ENCODE peak calls at places on chromosomes 6 and 20, in six cellular contexts. B, E, V, X, T and P are unnamed samples.

GRCh38 chr20:16926626-16927025 is 178.5 kb downstream of the OTOR start:
- DNase-seq in B (no peak), E (no peak), V (no peak), X (no peak), T (no peak), P (no peak)

GRCh38 chr6:166573456-166574216 is 12.8 kb downstream of the RAMACL start:
- DNase-seq in B (no peak), E (peak; percentile 42), V (peak; percentile 59), X (no peak), T (no peak), P (no peak)

GRCh38 chr20:10649817-10650200 is 24.0 kb downstream of the JAG1 start:
- DNase-seq in B (no peak), E (no peak), V (peak; percentile 37), X (no peak), T (no peak), P (no peak)

GRCh38 chr6:148324297-148325007 is 18.2 kb upstream of the SASH1 start:
- DNase-seq in B (no peak), E (no peak), V (peak; percentile 54), X (no peak), T (peak; percentile 22), P (no peak)

GRCh38 chr20:17794400-17794799 is 94.6 kb downstream of the BANF2 start:
- DNase-seq in B (no peak), E (no peak), V (no peak), X (no peak), T (no peak), P (peak; percentile 67)

GRCh38 chr20:32301719-32302506 is 24.5 kb downstream of the KIF3B start:
- DNase-seq in B (no peak), E (no peak), V (no peak), X (no peak), T (no peak), P (no peak)

GRCh38 chr6:83199865-83200230 is 6.7 kb downstream of the RWDD2A start:
- DNase-seq in B (no peak), E (no peak), V (peak; percentile 52), X (no peak), T (peak; percentile 58), P (no peak)

GRCh38 chr6:40328376-40328987 is 258.7 kb downstream of the LRFN2 start:
- DNase-seq in B (peak; percentile 52), E (peak; percentile 86), V (no peak), X (no peak), T (no peak), P (no peak)

GRCh38 chr6:116008470-116009229 is 52.0 kb downstream of the FRK start:
- DNase-seq in B (no peak), E (peak; percentile 32), V (peak; percentile 86), X (no peak), T (peak; percentile 54), P (no peak)

GRCh38 chr6:156963712-156964700 is 186.8 kb downstream of the ARID1B start:
- DNase-seq in B (no peak), E (peak; percentile 40), V (peak; percentile 65), X (no peak), T (peak; percentile 48), P (no peak)

GRCh38 chr6:139595183-139595582 is 220.7 kb upstream of the CITED2 start:
- DNase-seq in B (no peak), E (no peak), V (peak; percentile 75), X (no peak), T (no peak), P (no peak)

GRCh38 chr6:125095501-125096301 is 57.9 kb upstream of the TPD52L1 start:
- DNase-seq in B (no peak), E (no peak), V (peak; percentile 51), X (no peak), T (no peak), P (no peak)

GRCh38 chr6:128271011-128271410 is 249.4 kb downstream of the PTPRK start:
- DNase-seq in B (no peak), E (no peak), V (no peak), X (no peak), T (no peak), P (no peak)

GRCh38 chr6:73513496-73513854 is 7.4 kb downstream of the EEF1A1 start:
- DNase-seq in B (no peak), E (no peak), V (peak; percentile 48), X (no peak), T (no peak), P (no peak)

GRCh38 chr6:53811082-53811481 is 16.3 kb downstream of the LRRC1 start:
- DNase-seq in B (peak; percentile 69), E (peak; percentile 88), V (peak; percentile 25), X (peak; percentile 30), T (no peak), P (no peak)

GRCh38 chr6:27096834-27097511 is 150.5 kb upstream of the PRSS16 start:
- DNase-seq in B (peak; percentile 66), E (peak; percentile 91), V (peak; percentile 67), X (no peak), T (no peak), P (no peak)

GRCh38 chr20:51488331-51488730 is 54.2 kb downstream of the NFATC2 start:
- DNase-seq in B (no peak), E (no peak), V (no peak), X (no peak), T (no peak), P (no peak)

GRCh38 chr20:2396241-2396814 is 15.6 kb downstream of the TGM6 start:
- DNase-seq in B (no peak), E (no peak), V (no peak), X (no peak), T (no peak), P (peak; percentile 39)

GRCh38 chr6:20217476-20217855 is 5.2 kb upstream of the MBOAT1 start:
- DNase-seq in B (no peak), E (no peak), V (no peak), X (no peak), T (no peak), P (no peak)

GRCh38 chr6:28867078-28867414 is 56.7 kb downstream of the TRIM27 start:
- DNase-seq in B (no peak), E (no peak), V (no peak), X (no peak), T (no peak), P (no peak)

GRCh38 chr20:51461306-51461705 is 81.2 kb downstream of the NFATC2 start:
- DNase-seq in B (no peak), E (no peak), V (no peak), X (no peak), T (no peak), P (no peak)

GRCh38 chr20:39146394-39146793 is 184.2 kb downstream of the DHX35 start:
- DNase-seq in B (no peak), E (peak; percentile 74), V (no peak), X (no peak), T (no peak), P (no peak)

GRCh38 chr6:152112503-152113261 is 305.2 kb downstream of the ESR1 start:
- DNase-seq in B (peak; percentile 76), E (no peak), V (no peak), X (peak; percentile 79), T (peak; percentile 70), P (no peak)

GRCh38 chr20:25318471-25319240 is 70.8 kb downstream of the PYGB start:
- DNase-seq in B (peak; percentile 55), E (no peak), V (no peak), X (peak; percentile 17), T (no peak), P (no peak)

GRCh38 chr20:38534756-38535155 is 46.2 kb upstream of the ADIG start:
- DNase-seq in B (no peak), E (no peak), V (no peak), X (no peak), T (no peak), P (no peak)

GRCh38 chr20:45783656-45784294 is 7.9 kb downstream of the WFDC3 start:
- DNase-seq in B (peak; percentile 54), E (no peak), V (no peak), X (peak; percentile 53), T (no peak), P (no peak)
- H3K4me1 ChIP-seq in B (peaks cover 44% of the 10 kb centered on the region), E (no peaks in the 10 kb centered on the region), V (peaks cover 11% of the 10 kb centered on the region), X (peaks cover 26% of the 10 kb centered on the region), T (peaks cover 7% of the 10 kb centered on the region), P (peaks cover 23% of the 10 kb centered on the region)

DNA sequence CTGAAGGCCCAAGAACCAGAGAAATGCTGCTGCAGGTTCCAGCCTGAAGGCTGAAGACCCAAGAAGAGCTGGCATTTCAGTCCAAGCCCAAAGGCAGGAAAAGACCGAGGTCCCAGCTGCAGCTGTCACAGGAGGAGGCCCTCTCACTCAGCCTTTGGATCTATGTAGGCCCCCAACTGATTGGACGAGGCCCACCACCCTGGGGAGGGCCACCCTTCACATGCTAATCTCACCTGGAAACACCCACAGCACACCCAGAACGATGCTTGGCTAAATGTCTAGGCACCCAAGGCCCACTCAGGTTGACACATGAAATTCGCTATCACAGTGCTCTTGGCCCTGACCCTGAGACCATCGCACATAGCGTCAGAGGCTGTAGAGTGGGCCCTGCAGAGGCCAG is 6.8 kb downstream of the SLCO4A1 start:
- DNase-seq in B (no peak), E (no peak), V (no peak), X (no peak), T (no peak), P (no peak)
- H3K4me1 ChIP-seq in B (peaks cover 78% of the 10 kb centered on the region), E (peaks cover 2% of the 10 kb centered on the region), V (peaks cover 49% of the 10 kb centered on the region), X (peaks cover 47% of the 10 kb centered on the region), T (peaks cover 22% of the 10 kb centered on the region), P (peaks cover 4% of the 10 kb centered on the region)

GRCh38 chr6:41707565-41708200 is 27.7 kb downstream of the TFEB start:
- DNase-seq in B (peak; percentile 67), E (no peak), V (no peak), X (no peak), T (peak; percentile 36), P (no peak)
- H3K4me1 ChIP-seq in B (peaks cover 51% of the 10 kb centered on the region), E (no peaks in the 10 kb centered on the region), V (peaks cover 60% of the 10 kb centered on the region), X (peaks cover 82% of the 10 kb centered on the region), T (peaks cover 24% of the 10 kb centered on the region), P (peaks cover 42% of the 10 kb centered on the region)

DNA sequence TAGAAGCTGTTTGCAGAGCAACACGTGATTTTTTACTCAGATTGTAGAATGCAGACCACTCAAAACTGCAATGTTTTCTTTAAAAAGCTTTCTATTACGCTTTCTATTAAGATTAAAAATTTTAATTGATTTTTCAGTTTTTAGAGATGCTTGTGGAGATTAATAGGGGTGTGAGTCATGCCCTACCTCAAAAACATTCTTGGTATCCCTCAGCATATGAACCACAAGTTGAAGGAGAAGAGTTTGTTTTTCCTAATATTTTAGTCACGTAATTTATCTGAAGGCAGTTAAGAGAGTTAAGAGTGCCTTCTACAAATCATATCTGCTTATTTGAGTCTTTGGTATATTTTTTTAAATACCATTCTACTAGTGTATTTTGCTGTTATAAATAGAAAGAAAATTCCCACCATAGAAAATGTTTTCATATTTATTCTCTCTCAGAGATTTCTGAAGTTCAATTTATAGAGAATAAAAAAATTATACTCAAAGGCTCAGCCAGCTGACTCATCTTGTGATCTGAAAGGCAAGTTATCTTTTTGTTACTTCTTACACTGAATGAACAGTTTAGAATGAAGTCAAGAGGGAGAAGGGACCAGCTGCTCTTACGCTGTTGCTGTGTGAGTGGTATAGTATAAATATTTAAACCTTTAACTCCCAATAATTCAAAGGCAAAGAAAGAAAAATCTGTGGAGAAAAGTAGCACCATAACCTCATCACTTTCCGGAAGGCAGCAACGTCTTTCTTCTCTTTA is 7.6 kb downstream of the RIPOR2 start:
- DNase-seq in B (no peak), E (no peak), V (peak; percentile 64), X (no peak), T (no peak), P (no peak)
- H3K4me1 ChIP-seq in B (peaks cover 33% of the 10 kb centered on the region), E (peaks cover 8% of the 10 kb centered on the region), V (peaks cover 4% of the 10 kb centered on the region), X (peaks cover 35% of the 10 kb centered on the region), T (no peaks in the 10 kb centered on the region), P (no peaks in the 10 kb centered on the region)

GRCh38 chr6:108574457-108575149 is 13.9 kb downstream of the FOXO3 start:
- DNase-seq in B (no peak), E (no peak), V (no peak), X (no peak), T (no peak), P (peak; percentile 51)
- H3K4me1 ChIP-seq in B (peaks cover 80% of the 10 kb centered on the region), E (no peaks in the 10 kb centered on the region), V (peaks cover 9% of the 10 kb centered on the region), X (peaks cover 88% of the 10 kb centered on the region), T (peaks cover 20% of the 10 kb centered on the region), P (peaks cover 27% of the 10 kb centered on the region)